ENCODE peak calls at places on chromosomes 11 and 22, in five cellular contexts. L is stimulated activated CD4-positive, alpha-beta T cell treated with anti-CD3 and anti-CD28 coated beads, Interleukin-4, amount 100 ng/mL, for 4 hours; V is MCF 10A; B is Calu3; G is NCI-H146. D is an unnamed sample.

GRCh38 chr11:44629732-44630345 is 64.4 kb downstream of the CD82 start:
- DNase-seq in B (no peak), G (no peak), L (no peak), V (no peak), D (no peak)

GRCh38 chr11:71951741-71952310 is 23.0 kb downstream of the RNF121 start:
- DNase-seq in G (no peak), V (no peak), B (no peak), L (no peak), D (no peak)

GRCh38 chr22:38859581-38860290 is 12.3 kb downstream of the CBX6 start:
- DNase-seq in G (no peak), B (no peak), L (no peak), V (no peak), D (no peak)

GRCh38 chr11:33722579-33723234 is 13.5 kb downstream of the CD59 start:
- DNase-seq in V (peak), L (no peak), B (no peak), G (no peak), D (peak)

GRCh38 chr11:70021586-70021985 is 56.5 kb upstream of the ANO1 start:
- DNase-seq in G (no peak), V (no peak), B (no peak), L (no peak), D (no peak)

GRCh38 chr11:65501530-65502273 is 2.9 kb downstream of the MALAT1 start:
- DNase-seq in G (no peak), B (no peak), V (peak), L (no peak), D (peak)

GRCh38 chr11:131246589-131247164 is 123.7 kb upstream of the NTM start:
- DNase-seq in B (no peak), L (no peak), G (no peak), V (no peak), D (no peak)

GRCh38 chr22:48760481-48761238 is 1067.0 kb downstream of the BRD1 start:
- DNase-seq in B (no peak), V (no peak), G (no peak), L (no peak), D (no peak)

GRCh38 chr11:6321961-6322362 is 1.7 kb upstream of the CAVIN3 start:
- DNase-seq in L (no peak), V (peak), G (peak), B (no peak), D (peak)

GRCh38 chr22:46079861-46080821 is 70.2 kb upstream of the PPARA start:
- DNase-seq in V (peak), L (no peak), B (peak), G (no peak), D (peak)

GRCh38 chr22:24703101-24703500 is 71.4 kb downstream of the PIWIL3 start:
- DNase-seq in V (no peak), G (no peak), B (no peak), L (no peak), D (peak)

GRCh38 chr11:57800444-57801184 is 39.0 kb downstream of the CTNND1 start:
- DNase-seq in V (peak), G (peak), B (peak), L (no peak), D (peak)

GRCh38 chr11:30935861-30936260 is 349.7 kb upstream of the MPPED2 start:
- DNase-seq in B (no peak), G (no peak), V (no peak), L (no peak), D (peak)

GRCh38 chr11:124481365-124482323 is 36.1 kb upstream of the OR8B8 start:
- DNase-seq in L (no peak), B (no peak), G (no peak), V (peak), D (peak)

GRCh38 chr11:70064726-70065317 is 13.3 kb upstream of the ANO1 start:
- DNase-seq in B (no peak), L (no peak), G (no peak), V (no peak), D (peak)

GRCh38 chr22:20926243-20926642 is 9.0 kb downstream of the CRKL start:
- DNase-seq in G (no peak), V (no peak), L (no peak), B (no peak), D (no peak)

GRCh38 chr11:12715941-12716340 is 41.7 kb downstream of the TEAD1 start:
- DNase-seq in V (no peak), B (no peak), G (no peak), L (no peak), D (no peak)

GRCh38 chr22:31461699-31462098 is 27.9 kb downstream of the EIF4ENIF1 start:
- DNase-seq in G (no peak), B (no peak), L (no peak), V (no peak), D (no peak)

GRCh38 chr11:117950320-117950719 is 21.1 kb upstream of the TMPRSS13 start:
- DNase-seq in B (no peak), G (no peak), L (no peak), V (no peak), D (no peak)

GRCh38 chr11:36391062-36391461 is 95.0 kb downstream of the PRR5L start:
- DNase-seq in G (no peak), B (no peak), L (no peak), V (no peak), D (no peak)

GRCh38 chr11:130771708-130772107 is 144.6 kb downstream of the SNX19 start:
- DNase-seq in B (no peak), L (no peak), V (no peak), G (no peak), D (no peak)

GRCh38 chr11:17263803-17264202 is 12.7 kb upstream of the NUCB2 start:
- DNase-seq in G (peak), B (no peak), V (peak), L (no peak), D (peak)

GRCh38 chr11:17574141-17574798 is 27.2 kb downstream of the OTOG start:
- DNase-seq in L (no peak), B (no peak), G (no peak), V (no peak), D (no peak)

GRCh38 chr22:45574069-45574703 is 71.5 kb downstream of the FBLN1 start:
- DNase-seq in B (no peak), V (no peak), G (no peak), L (no peak), D (no peak)

GRCh38 chr22:42863349-42863911 is 6.4 kb upstream of the ARFGAP3 start:
- DNase-seq in G (no peak), V (peak), B (peak), L (no peak), D (peak)

GRCh38 chr11:20125927-20126326 is 34.3 kb downstream of the DBX1 start:
- DNase-seq in L (no peak), B (no peak), V (peak), G (no peak), D (peak)

GRCh38 chr11:18743900-18744514 is 18.0 kb upstream of the IGSF22 start:
- DNase-seq in B (no peak), V (no peak), L (no peak), G (no peak), D (no peak)

GRCh38 chr11:75203641-75204011 is 36.9 kb upstream of the TPBGL start:
- DNase-seq in L (no peak), B (no peak), V (no peak), G (no peak), D (no peak)

GRCh38 chr11:963852-964251 is 38.2 kb downstream of the AP2A2 start:
- DNase-seq in G (no peak), L (no peak), V (no peak), B (no peak), D (no peak)

GRCh38 chr22:41910050-41910598 is 4.8 kb downstream of the SHISA8 start:
- DNase-seq in L (no peak), G (no peak), V (no peak), B (no peak), D (no peak)

GRCh38 chr22:41822289-41823057 is 10.4 kb upstream of the SREBF2 start:
- DNase-seq in L (peak), G (peak), V (peak), B (peak), D (peak)

GRCh38 chr11:19508166-19508565 is 204.5 kb upstream of the NAV2 start:
- DNase-seq in L (no peak), V (peak), B (no peak), G (no peak), D (no peak)

D was measured in mammary epithelial cell.